ENCODE peak calls at places on chromosomes 12 and 14, in ten cellular contexts. Y is A549, Q is foreskin fibroblast, K is iris pigment epithelial cell, E is lung microvascular endothelial cell, P is cardiac fibroblast, W is left cardiac atrium, S is erythroblast, N is C1 segment of cervical spinal cord, T is gastrocnemius medialis. B is an unnamed sample.

GRCh38 chr12:22037952-22038351 is 8.1 kb upstream of the CMAS start:
- DNase-seq in Y (no peak), Q (no peak), K (no peak), E (no peak), P (no peak), W (no peak), S (no peak), N (no peak), T (no peak), B (no peak)

GRCh38 chr14:61332658-61333029 is 11.3 kb downstream of the PRKCH start:
- DNase-seq in Y (no peak), Q (no peak), K (no peak), E (no peak), P (no peak), W (no peak), S (no peak), N (no peak), T (no peak), B (no peak)

GRCh38 chr12:94336201-94336915 is 123.3 kb downstream of the CEP83 start:
- DNase-seq in Y (no peak), Q (peak), K (peak), E (no peak), P (peak), W (no peak), S (peak), N (no peak), T (no peak), B (no peak)

GRCh38 chr14:81311816-81312215 is 88.3 kb downstream of the STON2 start:
- DNase-seq in Y (no peak), Q (peak), K (no peak), E (peak), P (peak), W (no peak), S (no peak), N (no peak), T (no peak), B (no peak)

GRCh38 chr14:94989417-94989816 is 167.9 kb downstream of the DICER1 start:
- DNase-seq in Y (no peak), Q (no peak), K (no peak), E (no peak), P (no peak), W (no peak), S (no peak), N (no peak), T (no peak), B (no peak)

GRCh38 chr12:15526033-15526432 is 203.7 kb downstream of the PTPRO start:
- DNase-seq in Y (no peak), Q (no peak), K (no peak), E (no peak), P (no peak), W (no peak), S (no peak), N (no peak), T (no peak), B (no peak)

GRCh38 chr12:76548222-76548837 is 11.2 kb downstream of the OSBPL8 start:
- DNase-seq in Y (no peak), Q (no peak), K (no peak), E (no peak), P (no peak), W (no peak), S (no peak), N (no peak), T (no peak), B (no peak)

GRCh38 chr12:66152732-66153131 is 17.1 kb downstream of the TMBIM4 start:
- DNase-seq in Y (no peak), Q (peak), K (peak), E (no peak), P (peak), W (no peak), S (no peak), N (no peak), T (no peak), B (no peak)

GRCh38 chr14:51581017-51581881 is 70.5 kb upstream of the FRMD6 start:
- DNase-seq in Y (no peak), Q (peak), K (peak), E (no peak), P (peak), W (no peak), S (no peak), N (no peak), T (no peak), B (no peak)

GRCh38 chr12:2498961-2499500 is 295.7 kb upstream of the FKBP4 start:
- DNase-seq in Y (no peak), Q (no peak), K (no peak), E (no peak), P (no peak), W (no peak), S (no peak), N (no peak), T (no peak), B (no peak)

B was measured in left lobe of liver.